ENCODE peak calls at places on chromosome 15, in nine cellular contexts. R, D, S, I, N, J, W, Z and E are unnamed samples.

GRCh38 chr15:48317221-48317620 is 14.0 kb upstream of the DUT start:
- DNase-seq in R (no peak), D (no peak), S (no peak), I (no peak), N (no peak), J (no peak), W (no peak), Z (no peak), E (no peak)

GRCh38 chr15:75649045-75649761 is 1.5 kb downstream of the SNX33 start:
- DNase-seq in R (no peak), D (no peak), S (no peak), I (no peak), N (no peak), J (no peak), W (no peak), Z (no peak), E (no peak)

GRCh38 chr15:42558739-42559138 is 10.1 kb downstream of the HAUS2 start:
- DNase-seq in R (no peak), D (no peak), S (no peak), I (no peak), N (no peak), J (no peak), W (no peak), Z (no peak), E (no peak)

GRCh38 chr15:48800811-48801460 is 9.9 kb downstream of the CEP152 start:
- DNase-seq in R (no peak), D (no peak), S (no peak), I (no peak), N (peak; percentile 27), J (no peak), W (no peak), Z (no peak), E (no peak)

GRCh38 chr15:47718474-47719440 is 1.5 kb downstream of the SEMA6D start:
- DNase-seq in R (peak; percentile 17), D (peak; percentile 17), S (no peak), I (peak; percentile 39), N (no peak), J (peak; percentile 50), W (peak; percentile 48), Z (no peak), E (no peak)

GRCh38 chr15:89088605-89089315 is 504 bp downstream of the ABHD2 start:
- DNase-seq in R (peak; percentile 13), D (no peak), S (no peak), I (peak; percentile 20), N (peak; percentile 31), J (peak; percentile 70), W (peak; percentile 15), Z (no peak), E (no peak)

GRCh38 chr15:45199136-45199810 is 11.5 kb upstream of the SHF start:
- DNase-seq in R (no peak), D (no peak), S (peak; percentile 48), I (no peak), N (peak; percentile 48), J (no peak), W (peak; percentile 27), Z (no peak), E (no peak)

GRCh38 chr15:99987119-99987506 is 253.9 kb upstream of the LYSMD4 start:
- DNase-seq in R (no peak), D (no peak), S (no peak), I (no peak), N (no peak), J (no peak), W (no peak), Z (no peak), E (no peak)

GRCh38 chr15:100733088-100733487 is 130.7 kb downstream of the ASB7 start:
- DNase-seq in R (no peak), D (peak; percentile 41), S (no peak), I (no peak), N (no peak), J (no peak), W (no peak), Z (peak; percentile 56), E (no peak)

GRCh38 chr15:48566669-48567068 is 78.8 kb downstream of the FBN1 start:
- DNase-seq in R (no peak), D (no peak), S (no peak), I (no peak), N (no peak), J (no peak), W (no peak), Z (no peak), E (no peak)

GRCh38 chr15:75307778-75308390 is 25.2 kb downstream of the GOLGA6D start:
- DNase-seq in R (peak; percentile 74), D (peak; percentile 55), S (peak; percentile 6), I (peak; percentile 63), N (peak; percentile 34), J (peak; percentile 37), W (peak; percentile 81), Z (peak; percentile 72), E (no peak)

GRCh38 chr15:74725241-74725774 is at the start of gene CYP1A1:
- DNase-seq in R (peak; percentile 28), D (peak; percentile 47), S (no peak), I (peak; percentile 47), N (no peak), J (no peak), W (peak; percentile 10), Z (peak; percentile 33), E (no peak)

GRCh38 chr15:38683382-38684242 is 119.0 kb upstream of the RASGRP1 start:
- DNase-seq in R (peak; percentile 62), D (peak; percentile 43), S (peak; percentile 32), I (peak; percentile 58), N (peak; percentile 69), J (no peak), W (peak; percentile 37), Z (peak; percentile 44), E (no peak)

GRCh38 chr15:89903858-89904130 is 9.0 kb downstream of the ARPIN start:
- DNase-seq in R (no peak), D (no peak), S (no peak), I (no peak), N (no peak), J (no peak), W (no peak), Z (no peak), E (no peak)

GRCh38 chr15:29070471-29071192 is 184.9 kb downstream of the APBA2 start:
- DNase-seq in R (no peak), D (no peak), S (no peak), I (no peak), N (no peak), J (no peak), W (no peak), Z (no peak), E (no peak)

GRCh38 chr15:69795601-69796000 is 302.1 kb downstream of the TLE3 start:
- DNase-seq in R (no peak), D (no peak), S (no peak), I (no peak), N (no peak), J (no peak), W (no peak), Z (no peak), E (no peak)

GRCh38 chr15:41944313-41944940 is 27.9 kb downstream of the EHD4 start:
- DNase-seq in R (no peak), D (peak; percentile 84), S (peak; percentile 44), I (no peak), N (no peak), J (peak; percentile 63), W (no peak), Z (peak; percentile 90), E (no peak)

GRCh38 chr15:30041868-30042267 is 40.9 kb upstream of the GOLGA8J start:
- DNase-seq in R (no peak), D (no peak), S (no peak), I (no peak), N (no peak), J (no peak), W (no peak), Z (no peak), E (no peak)

GRCh38 chr15:39558421-39558820 is 22.5 kb upstream of the THBS1 start:
- DNase-seq in R (no peak), D (no peak), S (no peak), I (no peak), N (no peak), J (no peak), W (no peak), Z (no peak), E (no peak)